ENCODE peak calls at places on chromosomes 2 and 18, in seven cellular contexts. Q, J, G, T, I, L and W are unnamed samples. For H3K4me1, the result is how much of the 10 kb centered on the place peaks cover.

GRCh38 chr2:214676421-214677089 is 132.9 kb downstream of the BARD1 start:
- DNase-seq in J (no peak), L (no peak), G (no peak), Q (no peak), I (no peak), T (no peak), W (no peak)

GRCh38 chr18:2529154-2529553 is 42.2 kb downstream of the METTL4 start:
- DNase-seq in L (no peak), G (no peak), J (no peak), I (no peak), T (no peak), Q (no peak), W (no peak)

GRCh38 chr2:42809131-42809875 is 16.9 kb upstream of the HAAO start:
- DNase-seq in T (no peak), I (no peak), J (no peak), L (peak), G (peak), Q (no peak), W (peak)

GRCh38 chr2:189287982-189288494 is 108.5 kb upstream of the COL5A2 start:
- DNase-seq in Q (no peak), L (no peak), J (no peak), I (peak), T (no peak), G (no peak), W (no peak)

GRCh38 chr2:181264016-181264415 is 193.2 kb upstream of the ITGA4 start:
- DNase-seq in I (no peak), G (no peak), L (no peak), J (no peak), Q (no peak), T (no peak), W (no peak)

GRCh38 chr2:12700989-12701388 is 15.7 kb upstream of the TRIB2 start:
- DNase-seq in Q (no peak), I (no peak), G (no peak), L (no peak), T (no peak), J (no peak), W (no peak)

GRCh38 chr2:70519453-70519852 is 34.2 kb downstream of the TGFA start:
- DNase-seq in L (no peak), J (no peak), Q (no peak), T (no peak), G (no peak), I (no peak), W (no peak)

GRCh38 chr2:195543063-195543462 is 114.0 kb upstream of the SLC39A10 start:
- DNase-seq in G (no peak), J (no peak), Q (no peak), I (no peak), T (no peak), L (no peak), W (no peak)

GRCh38 chr2:42813773-42814172 is 21.4 kb upstream of the HAAO start:
- DNase-seq in T (no peak), G (no peak), I (no peak), Q (no peak), J (no peak), L (no peak), W (no peak)

GRCh38 chr2:37322368-37322767 is 2.3 kb downstream of the PRKD3 start:
- DNase-seq in Q (no peak), G (no peak), L (no peak), I (no peak), T (no peak), J (no peak), W (no peak)

GRCh38 chr2:46836295-46837111 is 79.1 kb downstream of the MCFD2 start:
- DNase-seq in T (peak), L (no peak), Q (peak), J (no peak), G (peak), I (no peak), W (no peak)

GRCh38 chr2:98825404-98825803 is 94.5 kb upstream of the MGAT4A start:
- DNase-seq in J (no peak), Q (no peak), L (no peak), T (no peak), I (no peak), G (no peak), W (no peak)

GRCh38 chr2:94870392-94871225 is 621 bp upstream of the TEKT4 start:
- DNase-seq in I (no peak), T (no peak), J (no peak), G (no peak), Q (peak), L (no peak), W (no peak)

GRCh38 chr2:107072150-107072940 is 186.4 kb upstream of the ST6GAL2 start:
- DNase-seq in I (no peak), J (no peak), T (no peak), L (no peak), G (no peak), Q (no peak), W (no peak)

GRCh38 chr2:74441690-74442482 is at the start of gene RTKN:
- DNase-seq in I (no peak), T (peak), Q (peak), J (peak), L (peak), G (no peak), W (peak)

GRCh38 chr2:64970495-64970894 is 18.7 kb upstream of the SLC1A4 start:
- DNase-seq in G (no peak), J (no peak), I (no peak), L (no peak), Q (no peak), T (no peak), W (no peak)

GRCh38 chr2:221574231-221574570 is 2.1 kb upstream of the EPHA4 start:
- DNase-seq in T (no peak), I (no peak), Q (no peak), J (no peak), L (no peak), G (no peak), W (no peak)

GRCh38 chr2:2898744-2899143 is 478.9 kb downstream of the EIPR1 start:
- DNase-seq in J (no peak), Q (no peak), I (no peak), G (no peak), T (no peak), L (no peak), W (no peak)

GRCh38 chr2:20027260-20027677 is 14.8 kb upstream of the MATN3 start:
- DNase-seq in I (no peak), J (no peak), G (no peak), L (peak), T (no peak), Q (no peak), W (no peak)
- TF ChIP-seq EP300 in I (no peak), J (peak), G (no peak), L (no peak), T (no peak), Q (no peak), W (no peak)

GRCh38 chr2:33492735-33493134 is 16.3 kb downstream of the RASGRP3 start:
- DNase-seq in G (no peak), Q (no peak), J (no peak), I (no peak), L (no peak), T (no peak), W (no peak)
- TF ChIP-seq POLR2A in G (no peak), Q (no peak), J (no peak), I (no peak), L (no peak), T (no peak), W (no peak)

GRCh38 chr18:12373771-12374116 is 3.3 kb downstream of the AFG3L2 start:
- DNase-seq in Q (no peak), J (no peak), I (no peak), T (no peak), G (no peak), L (no peak), W (no peak)
- H3K4me1 ChIP-seq in Q (under half), J (half or more), I (under half), T (half or more), G (under half), L (under half), W (under half)

DNA sequence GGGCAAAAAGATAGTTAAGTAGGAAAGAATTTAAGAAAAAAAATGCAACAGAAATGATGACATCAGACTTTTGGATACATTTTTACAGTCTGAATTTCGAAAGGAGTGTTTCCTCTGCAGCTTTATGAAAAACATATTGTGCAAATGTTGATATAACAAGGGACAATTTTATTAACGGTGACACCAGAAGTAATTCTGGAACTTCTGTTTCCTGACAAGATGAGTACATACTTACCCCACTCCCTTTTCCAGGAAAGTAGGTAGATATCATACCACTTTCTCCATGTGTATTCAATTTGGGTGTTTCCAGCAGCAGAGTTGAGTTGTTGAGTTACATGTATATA is 369.6 kb downstream of the FBXO15 start:
- DNase-seq in T (no peak), I (no peak), J (no peak), Q (no peak), G (no peak), L (no peak), W (no peak)
- TF ChIP-seq EP300 in T (no peak), I (no peak), J (no peak), Q (no peak), G (no peak), L (no peak), W (no peak)

GRCh38 chr2:126657636-126658315 is 1.8 kb downstream of the GYPC start:
- DNase-seq in Q (peak), L (peak), T (peak), G (peak), J (peak), I (no peak), W (peak)
- TF ChIP-seq POLR2A in Q (peak), L (peak), T (no peak), G (peak), J (no peak), I (no peak), W (no peak)

DNA sequence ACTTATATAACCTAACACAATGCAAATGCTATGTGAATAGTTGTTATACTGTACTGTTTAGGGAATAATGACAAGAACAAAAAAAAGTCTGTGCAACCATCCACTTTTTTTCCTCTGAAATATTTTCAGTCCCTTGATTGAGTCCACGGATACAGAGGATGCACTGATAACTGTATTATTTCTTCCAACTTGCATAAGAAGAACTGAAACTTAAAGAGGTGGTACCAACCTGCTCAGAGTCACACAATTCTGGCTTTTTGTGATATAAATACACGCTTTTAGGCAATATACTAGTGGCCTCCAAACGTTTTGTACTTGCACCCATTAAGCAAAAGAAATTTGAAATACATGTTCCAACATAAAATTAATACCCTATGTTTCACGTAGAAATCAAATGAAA is 1.3 kb downstream of the SMC6 start:
- DNase-seq in G (no peak), T (no peak), L (no peak), I (no peak), J (no peak), Q (no peak), W (no peak)
- H3K4me1 ChIP-seq in G (under half), T (under half), L (under half), I (half or more), J (under half), Q (under half), W (under half)

GRCh38 chr2:213022987-213023386 is 128.4 kb downstream of the IKZF2 start:
- DNase-seq in L (no peak), Q (no peak), I (no peak), G (no peak), T (no peak), J (no peak), W (no peak)
- TF ChIP-seq EP300 in L (no peak), Q (no peak), I (no peak), G (no peak), T (no peak), J (no peak), W (no peak)

DNA sequence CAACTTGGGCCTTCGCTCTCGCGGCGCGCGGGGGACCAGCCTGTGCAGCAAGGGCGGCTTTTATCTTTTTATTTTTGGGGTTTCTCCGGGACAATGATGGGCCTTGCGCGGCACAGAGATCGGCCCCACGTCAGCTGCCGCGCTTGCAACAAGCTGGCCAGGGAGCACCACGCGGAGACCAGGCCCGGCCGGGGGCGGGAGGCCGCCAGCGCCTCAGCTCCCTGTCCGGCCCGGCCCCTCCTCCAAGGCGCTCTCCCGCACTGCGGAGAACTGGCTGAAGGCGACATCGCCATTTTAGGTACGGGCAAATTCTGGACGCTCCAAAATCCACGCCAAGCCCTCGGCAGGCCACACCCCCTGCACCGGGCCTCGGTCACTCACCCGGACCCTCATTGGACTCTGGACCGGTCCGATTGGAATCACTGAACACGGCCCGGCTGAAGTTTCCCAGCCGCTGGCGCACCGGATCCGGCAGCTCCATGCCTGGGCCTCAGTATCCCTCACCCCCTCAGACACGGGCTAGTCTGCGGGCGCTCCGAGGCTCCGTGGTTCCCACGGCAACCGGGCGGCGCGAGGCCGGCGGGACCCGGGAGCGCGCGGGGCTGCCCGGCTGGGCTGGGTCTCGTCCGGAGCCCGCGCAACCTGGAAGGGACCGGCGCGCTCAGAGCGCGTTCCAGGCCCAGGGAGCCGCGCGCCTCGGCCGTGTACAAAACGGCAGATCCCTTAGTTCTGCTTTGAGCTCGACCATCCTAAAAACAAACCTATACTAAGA is at the start of gene TMEM17:
- DNase-seq in Q (peak), G (peak), I (peak), T (peak), L (peak), J (peak), W (peak)
- TF ChIP-seq POLR2A in Q (no peak), G (peak), I (peak), T (no peak), L (peak), J (peak), W (no peak)